ENCODE peak calls at places on chromosomes 12 and 14, in nine cellular contexts. M is prostate gland, I is aorta, U is stomach, T is neural progenitor cell, J is heart left ventricle, X is adrenal gland, F is thoracic aorta, R is upper lobe of right lung. K is an unnamed sample. For H3K4me1 and H3K27me3, the result is how much of the 10 kb centered on the place peaks cover.

GRCh38 chr14:52268191-52269061 is 928 bp downstream of the PTGDR start:
- DNase-seq in F (no peak), U (no peak), R (no peak), X (no peak), T (peak), I (no peak), M (no peak), J (peak), K (peak)

GRCh38 chr14:92471919-92472318 is 41.7 kb upstream of the RIN3 start:
- DNase-seq in X (no peak), R (no peak), J (no peak), I (no peak), U (no peak), F (no peak), T (no peak), M (no peak), K (no peak)

GRCh38 chr12:22893878-22894277 is 268.9 kb downstream of the ETNK1 start:
- DNase-seq in F (no peak), R (no peak), U (no peak), T (no peak), I (no peak), M (no peak), J (no peak), X (no peak), K (no peak)

GRCh38 chr12:92144631-92145480 is 790 bp downstream of the BTG1 start:
- DNase-seq in R (peak), J (peak), F (peak), M (peak), X (peak), I (peak), U (peak), T (peak), K (peak)

GRCh38 chr12:115771065-115771464 is 506.4 kb downstream of the MED13L start:
- DNase-seq in X (peak), J (no peak), U (no peak), M (peak), I (no peak), R (no peak), T (peak), F (no peak), K (no peak)

GRCh38 chr14:77222546-77223225 is 41.1 kb downstream of the TMEM63C start:
- DNase-seq in T (peak), J (no peak), F (no peak), M (no peak), I (no peak), U (no peak), R (no peak), X (no peak), K (no peak)

GRCh38 chr12:130933269-130933995 is 20.3 kb upstream of the ADGRD1 start:
- DNase-seq in F (no peak), I (no peak), J (peak), U (no peak), M (no peak), R (peak), X (no peak), T (no peak), K (no peak)

GRCh38 chr14:70254476-70254961 is 65.8 kb upstream of the SLC8A3 start:
- DNase-seq in T (peak), M (peak), I (no peak), F (no peak), X (peak), R (peak), U (peak), J (peak), K (no peak)

GRCh38 chr12:119681139-119681538 is 13.2 kb downstream of the PRKAB1 start:
- DNase-seq in M (no peak), F (no peak), X (no peak), T (no peak), I (no peak), U (no peak), R (no peak), J (no peak), K (no peak)

GRCh38 chr12:82973601-82974000 is 286.9 kb downstream of the TMTC2 start:
- DNase-seq in M (no peak), I (no peak), U (no peak), R (no peak), J (no peak), T (no peak), X (no peak), F (no peak), K (no peak)

GRCh38 chr14:57725399-57726077 is 140.4 kb downstream of the SLC35F4 start:
- DNase-seq in X (no peak), F (no peak), R (no peak), M (no peak), U (no peak), T (no peak), J (no peak), I (no peak), K (no peak)

GRCh38 chr14:52267501-52268190 is at the start of gene PTGDR:
- DNase-seq in M (no peak), F (no peak), U (peak), I (peak), R (peak), J (peak), T (peak), X (no peak), K (no peak)

GRCh38 chr12:114275937-114276785 is 129.8 kb downstream of the TBX5 start:
- DNase-seq in X (no peak), T (no peak), R (no peak), U (no peak), M (no peak), I (no peak), F (no peak), J (no peak), K (no peak)

DNA sequence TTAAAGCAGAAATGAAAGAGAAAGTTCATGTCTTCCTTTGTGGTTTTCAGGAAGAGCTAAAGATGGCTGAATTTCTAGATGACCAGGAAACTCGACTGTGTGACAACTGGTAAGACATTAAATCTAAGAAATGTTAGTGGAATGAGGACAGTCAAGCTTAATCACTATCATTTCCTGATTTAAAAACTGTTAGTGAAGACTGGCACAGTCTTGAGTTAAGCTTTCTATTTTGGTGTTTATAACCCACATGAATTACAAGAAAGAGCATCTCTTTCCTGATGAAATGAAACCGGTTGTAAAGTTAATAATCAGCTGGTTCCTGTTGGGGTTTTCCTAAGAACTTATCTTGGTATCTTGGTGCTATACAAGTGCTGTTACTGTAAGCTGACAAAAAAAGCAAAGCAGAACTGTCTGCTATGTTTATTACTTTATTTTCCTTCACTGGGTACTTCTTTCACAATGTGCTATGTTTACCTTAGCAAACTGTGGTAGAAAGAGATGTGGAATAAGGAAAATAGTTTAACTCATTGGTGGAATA is 5.2 kb downstream of the TRAFD1 start:
- DNase-seq in U (no peak), J (no peak), I (no peak), R (no peak), T (no peak), F (no peak), X (no peak), M (no peak), K (no peak)
- H3K4me3 ChIP-seq in U (peak), J (peak), I (peak), R (peak), T (no peak), F (peak), X (no peak), M (no peak), K (no peak)

GRCh38 chr14:68968051-68968450 is 11.1 kb downstream of the ACTN1 start:
- DNase-seq in J (no peak), M (no peak), R (no peak), I (no peak), T (no peak), F (no peak), X (no peak), U (no peak), K (no peak)
- H3K4me1 ChIP-seq in J (half or more), M (under half), R (half or more), I (under half), T (under half), F (half or more), X (half or more), U (half or more), K (half or more)

DNA sequence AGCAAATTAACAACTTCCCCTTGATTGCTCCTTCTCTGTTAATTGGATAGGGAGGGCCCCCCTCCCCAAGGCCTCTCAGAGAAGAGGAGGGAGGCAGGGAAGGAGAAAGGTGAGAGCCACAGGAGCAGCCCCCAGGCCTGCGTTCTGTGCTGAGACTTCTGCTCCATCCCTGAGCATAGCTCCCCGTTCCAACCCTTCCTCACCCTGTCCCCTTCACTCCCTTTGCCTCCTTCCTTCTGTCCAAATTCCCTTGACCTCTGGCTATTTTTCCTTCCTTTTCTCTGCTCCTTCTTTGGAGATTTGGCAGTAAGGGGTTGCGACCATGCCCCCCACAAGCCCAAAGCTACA is 793 bp upstream of the ASIC1 start:
- DNase-seq in M (no peak), U (no peak), J (no peak), T (no peak), X (no peak), F (no peak), I (no peak), R (no peak), K (no peak)
- H3K27me3 ChIP-seq in M (under half), U (under half), J (under half), T (half or more), X (under half), F (under half), I (under half), R (under half), K (under half)

GRCh38 chr12:104720346-104721064 is 237.6 kb downstream of the SLC41A2 start:
- DNase-seq in I (no peak), U (peak), F (no peak), J (peak), M (no peak), R (no peak), X (no peak), T (no peak), K (no peak)
- H3K4me3 ChIP-seq in I (no peak), U (peak), F (peak), J (peak), M (peak), R (peak), X (no peak), T (no peak), K (peak)

DNA sequence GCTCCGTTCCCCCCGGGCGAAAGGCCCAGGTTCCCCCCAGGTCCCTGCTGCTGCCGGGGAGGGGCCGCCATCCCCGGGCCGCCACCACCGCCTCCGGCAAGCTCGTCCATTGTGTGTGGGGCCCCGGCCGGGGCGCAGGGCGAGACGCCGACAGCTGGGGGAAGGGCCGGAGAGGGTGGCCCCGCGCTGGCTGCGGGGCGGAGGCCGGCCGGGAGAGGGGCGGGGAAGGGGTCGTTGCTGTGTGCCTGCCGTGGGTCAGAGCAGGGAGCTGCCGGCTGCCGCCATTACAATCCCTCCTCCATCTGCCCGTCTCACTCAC is at the start of gene STRN3:
- DNase-seq in T (no peak), F (no peak), R (no peak), U (no peak), X (no peak), I (no peak), J (no peak), M (no peak), K (no peak)
- H3K4me1 ChIP-seq in T (under half), F (under half), R (under half), U (under half), X (under half), I (under half), J (under half), M (under half), K (under half)

DNA sequence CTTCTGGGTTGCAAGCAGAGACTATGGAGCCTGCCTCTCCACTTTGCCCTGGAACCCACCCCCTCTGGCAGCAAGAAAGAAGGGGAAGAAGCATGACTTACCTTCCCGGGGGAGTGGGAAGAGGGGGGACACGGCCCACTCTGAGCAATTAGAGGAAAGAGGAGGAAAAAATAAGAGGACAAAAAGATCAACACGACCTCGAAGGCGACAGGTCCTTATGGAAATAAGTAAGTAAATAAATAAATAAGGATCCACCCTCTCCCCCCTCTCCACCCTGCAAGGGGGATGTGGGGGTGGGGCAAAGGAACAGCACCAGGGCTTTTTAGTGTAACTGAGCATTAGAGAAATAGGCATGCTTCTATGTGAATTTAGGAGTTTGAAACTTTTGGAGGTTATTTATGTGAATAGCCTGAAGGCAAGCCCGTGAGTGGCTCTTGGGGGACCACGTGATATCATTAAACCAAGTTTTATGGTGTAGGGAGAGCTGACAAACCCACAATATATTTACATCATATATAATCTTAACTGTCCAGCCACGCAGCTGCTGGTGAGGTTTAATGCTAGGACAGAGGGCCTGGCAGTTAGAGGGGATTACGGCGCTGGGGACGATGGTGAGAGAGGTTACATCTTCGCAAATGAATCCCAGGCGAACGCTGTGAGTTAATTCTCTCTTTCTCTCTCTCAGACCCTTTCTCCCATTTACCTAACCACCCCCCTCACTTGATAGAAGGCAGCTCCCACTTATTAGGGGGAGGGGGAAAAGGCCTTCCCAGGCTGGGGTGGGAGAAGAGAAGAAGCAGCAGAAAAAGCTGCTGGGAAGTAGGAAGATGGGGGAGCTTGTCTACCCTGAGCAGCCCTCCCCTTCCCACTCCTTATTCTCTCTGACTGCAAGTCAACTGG is 4.8 kb downstream of the HOXC5 start:
- DNase-seq in F (no peak), J (no peak), T (no peak), M (no peak), X (no peak), R (no peak), U (no peak), I (no peak), K (no peak)
- H3K27me3 ChIP-seq in F (under half), J (half or more), T (half or more), M (half or more), X (under half), R (half or more), U (under half), I (under half), K (under half)

DNA sequence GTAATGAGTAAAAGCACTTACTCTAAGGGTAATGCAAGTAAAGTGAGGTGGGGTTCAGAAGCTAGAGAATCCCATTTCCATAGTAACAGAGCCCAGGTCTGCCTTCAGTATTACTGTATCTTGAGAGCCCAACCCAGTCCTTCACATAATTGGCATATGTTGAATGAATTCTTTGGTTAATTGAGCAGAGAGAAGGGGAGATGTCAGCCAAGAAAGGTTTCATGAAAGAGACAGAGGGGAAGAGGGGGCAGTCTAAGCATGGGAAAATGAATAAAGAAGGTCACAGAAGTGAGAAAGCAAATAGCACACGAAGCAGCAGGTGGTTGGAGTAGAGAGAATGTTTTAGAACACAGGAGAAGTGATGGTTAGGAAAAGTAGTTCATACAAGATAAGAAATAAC is 371.1 kb downstream of the SEC23A start:
- DNase-seq in X (no peak), M (no peak), U (no peak), F (no peak), T (no peak), J (no peak), I (no peak), R (no peak), K (no peak)
- H3K4me3 ChIP-seq in X (no peak), M (no peak), U (no peak), F (no peak), T (no peak), J (no peak), I (no peak), R (no peak), K (no peak)

DNA sequence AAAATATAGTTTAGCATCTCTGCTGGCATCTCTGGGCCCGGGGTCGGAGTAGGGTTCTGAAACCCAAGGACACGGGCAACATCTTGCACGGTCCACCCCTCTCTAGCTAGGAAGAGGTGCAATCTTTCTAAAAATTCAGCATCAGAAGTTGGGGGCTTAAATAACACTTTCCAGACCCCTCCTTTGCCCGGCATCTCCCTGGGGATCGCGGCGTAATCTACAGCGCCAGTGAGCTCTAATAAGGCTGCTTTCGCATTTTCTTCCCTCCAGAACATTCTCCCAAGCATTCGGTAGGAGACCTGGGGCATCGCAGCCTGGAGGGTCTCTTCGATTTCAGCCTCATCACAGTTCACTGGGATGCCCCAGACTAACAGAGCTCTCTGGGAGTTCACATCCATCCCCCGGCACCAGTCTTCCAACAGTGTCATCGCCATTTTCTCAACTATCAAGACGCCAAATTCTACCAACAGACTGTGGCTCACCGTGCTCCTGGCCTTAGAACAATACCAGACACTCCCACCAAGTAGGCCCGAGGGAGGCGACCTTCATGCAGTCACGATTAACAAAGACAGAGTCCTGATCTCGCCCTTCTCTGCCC is 879 bp downstream of the PNMA1 start:
- DNase-seq in T (no peak), U (no peak), R (no peak), M (no peak), X (no peak), J (no peak), F (no peak), I (no peak), K (no peak)
- H3K4me1 ChIP-seq in T (under half), U (under half), R (under half), M (under half), X (under half), J (under half), F (under half), I (under half), K (under half)

K was measured in tibial artery.